ENCODE peak calls at places on chromosomes 7 and 10, in seven cellular contexts. T, G, S, Y, Q, V and B are unnamed samples.

GRCh38 chr10:124180947-124181549 is 87.7 kb upstream of the CHST15 start:
- DNase-seq in T (no peak), G (no peak), S (no peak), Y (peak), Q (no peak), V (no peak), B (no peak)

GRCh38 chr10:75540357-75541335 is 109.2 kb downstream of the LRMDA start:
- DNase-seq in T (no peak), G (no peak), S (no peak), Y (no peak), Q (no peak), V (no peak), B (no peak)

GRCh38 chr7:156988605-156989185 is 21.8 kb downstream of the MNX1 start:
- DNase-seq in T (no peak), G (no peak), S (no peak), Y (no peak), Q (peak), V (peak), B (no peak)

GRCh38 chr7:148255333-148255732 is 335.2 kb upstream of the C7orf33 start:
- DNase-seq in T (no peak), G (no peak), S (peak), Y (no peak), Q (peak), V (no peak), B (no peak)

GRCh38 chr10:3452234-3452633 is 279.7 kb upstream of the PITRM1 start:
- DNase-seq in T (no peak), G (no peak), S (peak), Y (no peak), Q (no peak), V (no peak), B (no peak)

GRCh38 chr10:31707578-31708411 is 220.8 kb downstream of the ARHGAP12 start:
- DNase-seq in T (no peak), G (no peak), S (peak), Y (peak), Q (peak), V (no peak), B (no peak)

GRCh38 chr10:60718891-60719290 is 59.4 kb upstream of the CDK1 start:
- DNase-seq in T (no peak), G (no peak), S (no peak), Y (no peak), Q (no peak), V (no peak), B (no peak)

GRCh38 chr7:6183006-6183405 is 89.4 kb downstream of the CYTH3 start:
- DNase-seq in T (no peak), G (no peak), S (no peak), Y (no peak), Q (no peak), V (no peak), B (no peak)

GRCh38 chr10:117134084-117135025 is 3.7 kb downstream of the VAX1 start:
- DNase-seq in T (no peak), G (no peak), S (no peak), Y (no peak), Q (no peak), V (peak), B (no peak)

GRCh38 chr10:404991-405390 is 269.7 kb downstream of the ZMYND11 start:
- DNase-seq in T (no peak), G (no peak), S (no peak), Y (no peak), Q (no peak), V (no peak), B (no peak)

GRCh38 chr10:69104994-69105790 is 17.3 kb downstream of the SRGN start:
- DNase-seq in T (no peak), G (no peak), S (no peak), Y (no peak), Q (no peak), V (no peak), B (no peak)

GRCh38 chr7:16891338-16891737 is 9.6 kb upstream of the AGR3 start:
- DNase-seq in T (peak), G (no peak), S (peak), Y (no peak), Q (peak), V (no peak), B (no peak)

GRCh38 chr10:20144268-20144667 is 328.0 kb downstream of the PLXDC2 start:
- DNase-seq in T (no peak), G (no peak), S (no peak), Y (no peak), Q (no peak), V (no peak), B (no peak)

GRCh38 chr10:132194726-132195125 is 8.0 kb downstream of the DPYSL4 start:
- DNase-seq in T (no peak), G (no peak), S (no peak), Y (no peak), Q (no peak), V (no peak), B (no peak)